ENCODE peak calls at places on chromosomes 16 and 17, in eight cellular contexts. One of them, this sample, is unnamed.
A peak's percentile ranks its signal among the peaks of the same experiment; 100 is the strongest.

GRCh38 chr17:44367626-44368025 is 4.0 kb upstream of the FAM171A2 start:
- DNase-seq in psoas muscle: no peak
- DNase-seq in tibial nerve: no peak
- DNase-seq in PC-3: no peak
- DNase-seq in endothelial cell of umbilical vein: no peak
- DNase-seq in neuronal stem cell: no peak
- DNase-seq in A673: no peak
- DNase-seq in fibroblast of lung: no peak
- DNase-seq in this sample: no peak

GRCh38 chr16:53220585-53220984 is 165.8 kb downstream of the CHD9 start:
- DNase-seq in A673: peak; percentile 54
- DNase-seq in tibial nerve: no peak
- DNase-seq in endothelial cell of umbilical vein: peak; percentile 71
- DNase-seq in psoas muscle: no peak
- DNase-seq in PC-3: no peak
- DNase-seq in neuronal stem cell: no peak
- DNase-seq in fibroblast of lung: no peak
- DNase-seq in this sample: no peak

GRCh38 chr16:57446530-57447141 is 549 bp downstream of the CIAPIN1 start:
- DNase-seq in tibial nerve: no peak
- DNase-seq in psoas muscle: peak; percentile 72
- DNase-seq in fibroblast of lung: peak; percentile 20
- DNase-seq in PC-3: peak; percentile 16
- DNase-seq in neuronal stem cell: no peak
- DNase-seq in endothelial cell of umbilical vein: peak; percentile 43
- DNase-seq in A673: peak; percentile 34
- DNase-seq in this sample: no peak

GRCh38 chr17:9973689-9974459 is 68.8 kb upstream of the RCVRN start:
- DNase-seq in tibial nerve: no peak
- DNase-seq in endothelial cell of umbilical vein: no peak
- DNase-seq in A673: no peak
- DNase-seq in PC-3: no peak
- DNase-seq in fibroblast of lung: no peak
- DNase-seq in psoas muscle: no peak
- DNase-seq in neuronal stem cell: no peak
- DNase-seq in this sample: no peak

GRCh38 chr16:63602206-63602927 is 1519.5 kb downstream of the CDH11 start:
- DNase-seq in fibroblast of lung: no peak
- DNase-seq in neuronal stem cell: no peak
- DNase-seq in psoas muscle: no peak
- DNase-seq in A673: no peak
- DNase-seq in endothelial cell of umbilical vein: no peak
- DNase-seq in PC-3: no peak
- DNase-seq in tibial nerve: no peak
- DNase-seq in this sample: no peak

GRCh38 chr16:27102701-27103575 is 36.2 kb downstream of the C16orf82 start:
- DNase-seq in neuronal stem cell: no peak
- DNase-seq in A673: no peak
- DNase-seq in psoas muscle: no peak
- DNase-seq in tibial nerve: no peak
- DNase-seq in endothelial cell of umbilical vein: no peak
- DNase-seq in PC-3: no peak
- DNase-seq in fibroblast of lung: no peak
- DNase-seq in this sample: no peak

GRCh38 chr17:49260922-49261291 is 30.3 kb upstream of the PHOSPHO1 start:
- DNase-seq in psoas muscle: no peak
- DNase-seq in A673: no peak
- DNase-seq in PC-3: peak; percentile 28
- DNase-seq in tibial nerve: no peak
- DNase-seq in neuronal stem cell: no peak
- DNase-seq in fibroblast of lung: no peak
- DNase-seq in endothelial cell of umbilical vein: no peak
- DNase-seq in this sample: no peak

GRCh38 chr17:82217530-82218204 is 5.0 kb upstream of the CCDC57 start:
- DNase-seq in fibroblast of lung: peak; percentile 86
- DNase-seq in PC-3: peak; percentile 93
- DNase-seq in neuronal stem cell: no peak
- DNase-seq in endothelial cell of umbilical vein: peak; percentile 79
- DNase-seq in A673: no peak
- DNase-seq in psoas muscle: peak; percentile 81
- DNase-seq in tibial nerve: no peak
- DNase-seq in this sample: no peak

GRCh38 chr16:11636172-11636721 is 32.0 kb upstream of the SNN start:
- DNase-seq in fibroblast of lung: no peak
- DNase-seq in A673: no peak
- DNase-seq in endothelial cell of umbilical vein: no peak
- DNase-seq in psoas muscle: no peak
- DNase-seq in tibial nerve: no peak
- DNase-seq in PC-3: peak; percentile 58
- DNase-seq in neuronal stem cell: no peak
- DNase-seq in this sample: peak; percentile 96

GRCh38 chr17:13957636-13958035 is 111.7 kb upstream of the COX10 start:
- DNase-seq in A673: no peak
- DNase-seq in psoas muscle: no peak
- DNase-seq in endothelial cell of umbilical vein: no peak
- DNase-seq in fibroblast of lung: peak; percentile 75
- DNase-seq in PC-3: peak; percentile 41
- DNase-seq in tibial nerve: no peak
- DNase-seq in neuronal stem cell: no peak
- DNase-seq in this sample: no peak

GRCh38 chr17:51585514-51586104 is 325.3 kb downstream of the UTP18 start:
- DNase-seq in psoas muscle: no peak
- DNase-seq in tibial nerve: no peak
- DNase-seq in PC-3: peak; percentile 74
- DNase-seq in A673: no peak
- DNase-seq in neuronal stem cell: peak; percentile 18
- DNase-seq in endothelial cell of umbilical vein: no peak
- DNase-seq in fibroblast of lung: no peak
- DNase-seq in this sample: peak; percentile 35

GRCh38 chr17:79841369-79842135 is 2.3 kb upstream of the CBX4 start:
- DNase-seq in psoas muscle: no peak
- DNase-seq in endothelial cell of umbilical vein: no peak
- DNase-seq in tibial nerve: no peak
- DNase-seq in PC-3: no peak
- DNase-seq in A673: no peak
- DNase-seq in neuronal stem cell: no peak
- DNase-seq in fibroblast of lung: no peak
- DNase-seq in this sample: no peak

GRCh38 chr16:68642436-68643064 is 2.6 kb upstream of the CDH3 start:
- DNase-seq in A673: peak; percentile 53
- DNase-seq in PC-3: no peak
- DNase-seq in tibial nerve: no peak
- DNase-seq in endothelial cell of umbilical vein: peak; percentile 12
- DNase-seq in neuronal stem cell: no peak
- DNase-seq in psoas muscle: no peak
- DNase-seq in fibroblast of lung: no peak
- DNase-seq in this sample: no peak

GRCh38 chr16:11219188-11219587 is 36.8 kb downstream of the SOCS1 start:
- DNase-seq in tibial nerve: no peak
- DNase-seq in PC-3: no peak
- DNase-seq in psoas muscle: no peak
- DNase-seq in neuronal stem cell: no peak
- DNase-seq in endothelial cell of umbilical vein: no peak
- DNase-seq in fibroblast of lung: peak; percentile 56
- DNase-seq in A673: no peak
- DNase-seq in this sample: no peak

GRCh38 chr16:68902376-68903345 is 59.3 kb downstream of the TANGO6 start:
- DNase-seq in fibroblast of lung: peak; percentile 66
- DNase-seq in psoas muscle: no peak
- DNase-seq in neuronal stem cell: peak; percentile 55
- DNase-seq in A673: peak; percentile 68
- DNase-seq in PC-3: peak; percentile 80
- DNase-seq in tibial nerve: no peak
- DNase-seq in endothelial cell of umbilical vein: peak; percentile 77
- DNase-seq in this sample: peak; percentile 55

GRCh38 chr16:85321856-85322271 is 209.6 kb upstream of the CIBAR2 start:
- DNase-seq in A673: no peak
- DNase-seq in PC-3: no peak
- DNase-seq in tibial nerve: peak; percentile 96
- DNase-seq in endothelial cell of umbilical vein: peak; percentile 75
- DNase-seq in psoas muscle: peak; percentile 99
- DNase-seq in fibroblast of lung: peak; percentile 99
- DNase-seq in neuronal stem cell: no peak
- DNase-seq in this sample: no peak

GRCh38 chr17:49454050-49454449 is 39.4 kb upstream of the PHB1 start:
- DNase-seq in neuronal stem cell: peak; percentile 44
- DNase-seq in psoas muscle: no peak
- DNase-seq in endothelial cell of umbilical vein: no peak
- DNase-seq in tibial nerve: peak; percentile 23
- DNase-seq in PC-3: peak; percentile 26
- DNase-seq in A673: no peak
- DNase-seq in fibroblast of lung: no peak
- DNase-seq in this sample: no peak

GRCh38 chr16:89357055-89357454 is 133.3 kb downstream of the ANKRD11 start:
- DNase-seq in fibroblast of lung: no peak
- DNase-seq in psoas muscle: peak; percentile 51
- DNase-seq in tibial nerve: no peak
- DNase-seq in endothelial cell of umbilical vein: no peak
- DNase-seq in A673: no peak
- DNase-seq in PC-3: peak; percentile 17
- DNase-seq in neuronal stem cell: no peak
- DNase-seq in this sample: no peak

GRCh38 chr17:3843935-3844516 is 2.0 kb downstream of the NCBP3 start:
- DNase-seq in fibroblast of lung: peak; percentile 23
- DNase-seq in PC-3: peak; percentile 63
- DNase-seq in A673: peak; percentile 52
- DNase-seq in tibial nerve: no peak
- DNase-seq in psoas muscle: no peak
- DNase-seq in endothelial cell of umbilical vein: peak; percentile 40
- DNase-seq in neuronal stem cell: no peak
- DNase-seq in this sample: no peak

GRCh38 chr16:19437280-19437679 is 19.6 kb downstream of the TMC5 start:
- DNase-seq in neuronal stem cell: no peak
- DNase-seq in fibroblast of lung: no peak
- DNase-seq in endothelial cell of umbilical vein: no peak
- DNase-seq in tibial nerve: no peak
- DNase-seq in A673: no peak
- DNase-seq in PC-3: no peak
- DNase-seq in psoas muscle: no peak
- DNase-seq in this sample: no peak

GRCh38 chr17:68592667-68593330 is 8.4 kb downstream of the FAM20A start:
- DNase-seq in A673: no peak
- DNase-seq in PC-3: no peak
- DNase-seq in fibroblast of lung: no peak
- DNase-seq in psoas muscle: peak; percentile 56
- DNase-seq in tibial nerve: no peak
- DNase-seq in neuronal stem cell: no peak
- DNase-seq in endothelial cell of umbilical vein: no peak
- DNase-seq in this sample: no peak
- H3K36me3 ChIP-seq in A673: no peaks in the 10 kb centered on the region
- H3K36me3 ChIP-seq in PC-3: no peaks in the 10 kb centered on the region
- H3K36me3 ChIP-seq in fibroblast of lung: no peaks in the 10 kb centered on the region
- H3K36me3 ChIP-seq in psoas muscle: no peaks in the 10 kb centered on the region
- H3K36me3 ChIP-seq in tibial nerve: peaks cover 5% of the 10 kb centered on the region
- H3K36me3 ChIP-seq in neuronal stem cell: no peaks in the 10 kb centered on the region
- H3K36me3 ChIP-seq in endothelial cell of umbilical vein: no peaks in the 10 kb centered on the region
- H3K36me3 ChIP-seq in this sample: no peaks in the 10 kb centered on the region

GRCh38 chr17:73592531-73592961 is 51.7 kb downstream of the SDK2 start:
- DNase-seq in neuronal stem cell: no peak
- DNase-seq in A673: no peak
- DNase-seq in fibroblast of lung: no peak
- DNase-seq in endothelial cell of umbilical vein: no peak
- DNase-seq in psoas muscle: no peak
- DNase-seq in tibial nerve: no peak
- DNase-seq in PC-3: no peak
- DNase-seq in this sample: no peak
- H3K27ac ChIP-seq in neuronal stem cell: no peak overlapping the region
- H3K27ac ChIP-seq in A673: no peak overlapping the region
- H3K27ac ChIP-seq in fibroblast of lung: no peak overlapping the region
- H3K27ac ChIP-seq in endothelial cell of umbilical vein: no peak overlapping the region
- H3K27ac ChIP-seq in psoas muscle: no peak overlapping the region
- H3K27ac ChIP-seq in tibial nerve: no peak overlapping the region
- H3K27ac ChIP-seq in PC-3: no peak overlapping the region
- H3K27ac ChIP-seq in this sample: no peak overlapping the region

GRCh38 chr16:12815361-12815760 is 11.7 kb upstream of the CPPED1 start:
- DNase-seq in fibroblast of lung: no peak
- DNase-seq in PC-3: no peak
- DNase-seq in A673: no peak
- DNase-seq in tibial nerve: no peak
- DNase-seq in endothelial cell of umbilical vein: no peak
- DNase-seq in psoas muscle: no peak
- DNase-seq in neuronal stem cell: no peak
- DNase-seq in this sample: no peak
- H3K36me3 ChIP-seq in fibroblast of lung: no peaks in the 10 kb centered on the region
- H3K36me3 ChIP-seq in PC-3: no peaks in the 10 kb centered on the region
- H3K36me3 ChIP-seq in A673: no peaks in the 10 kb centered on the region
- H3K36me3 ChIP-seq in tibial nerve: no peaks in the 10 kb centered on the region
- H3K36me3 ChIP-seq in endothelial cell of umbilical vein: no peaks in the 10 kb centered on the region
- H3K36me3 ChIP-seq in psoas muscle: no peaks in the 10 kb centered on the region
- H3K36me3 ChIP-seq in neuronal stem cell: no peaks in the 10 kb centered on the region
- H3K36me3 ChIP-seq in this sample: no peaks in the 10 kb centered on the region

GRCh38 chr17:78438694-78439325 is 60.4 kb downstream of the PGS1 start:
- DNase-seq in fibroblast of lung: no peak
- DNase-seq in neuronal stem cell: no peak
- DNase-seq in endothelial cell of umbilical vein: no peak
- DNase-seq in PC-3: no peak
- DNase-seq in psoas muscle: no peak
- DNase-seq in tibial nerve: no peak
- DNase-seq in A673: no peak
- DNase-seq in this sample: no peak

GRCh38 chr17:78444392-78444791 is 65.9 kb downstream of the PGS1 start:
- DNase-seq in fibroblast of lung: no peak
- DNase-seq in neuronal stem cell: no peak
- DNase-seq in endothelial cell of umbilical vein: no peak
- DNase-seq in A673: no peak
- DNase-seq in PC-3: no peak
- DNase-seq in tibial nerve: no peak
- DNase-seq in psoas muscle: no peak
- DNase-seq in this sample: no peak

GRCh38 chr17:78441271-78441986 is 63.0 kb downstream of the PGS1 start:
- DNase-seq in tibial nerve: no peak
- DNase-seq in endothelial cell of umbilical vein: no peak
- DNase-seq in PC-3: peak; percentile 38
- DNase-seq in neuronal stem cell: no peak
- DNase-seq in A673: no peak
- DNase-seq in fibroblast of lung: no peak
- DNase-seq in psoas muscle: no peak
- DNase-seq in this sample: no peak

GRCh38 chr17:78446833-78447232 is 68.4 kb downstream of the PGS1 start:
- DNase-seq in tibial nerve: no peak
- DNase-seq in endothelial cell of umbilical vein: no peak
- DNase-seq in psoas muscle: no peak
- DNase-seq in neuronal stem cell: no peak
- DNase-seq in A673: no peak
- DNase-seq in fibroblast of lung: no peak
- DNase-seq in PC-3: no peak
- DNase-seq in this sample: no peak

DNA sequence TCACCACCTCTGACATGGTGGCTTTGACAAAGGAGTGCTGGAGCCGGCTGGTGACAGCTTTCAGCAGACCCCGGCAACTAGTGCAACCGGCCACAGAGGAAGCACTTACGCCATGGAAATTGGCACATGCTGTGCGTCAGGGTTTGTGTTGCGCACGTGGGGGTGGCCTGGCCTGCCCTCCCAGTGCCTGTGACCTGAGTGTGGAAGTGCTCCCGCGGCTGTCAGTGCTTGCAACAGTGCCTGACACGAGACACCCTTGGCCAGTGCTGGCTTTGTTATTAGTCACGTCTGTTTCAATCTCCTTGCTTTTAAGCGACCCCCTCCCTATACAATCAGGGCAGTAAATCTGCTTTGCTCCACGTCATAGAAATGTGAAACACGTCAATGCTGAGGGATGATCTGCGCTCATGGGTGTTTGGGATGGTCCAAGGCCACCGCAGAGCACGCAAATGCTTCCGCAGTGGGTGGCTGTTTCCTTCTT is 64.2 kb downstream of the PGS1 start:
- DNase-seq in PC-3: no peak
- DNase-seq in neuronal stem cell: no peak
- DNase-seq in A673: no peak
- DNase-seq in endothelial cell of umbilical vein: no peak
- DNase-seq in tibial nerve: peak; percentile 44
- DNase-seq in fibroblast of lung: peak; percentile 91
- DNase-seq in psoas muscle: peak; percentile 92
- DNase-seq in this sample: no peak
- H3K27ac ChIP-seq in PC-3: no peak overlapping the region
- H3K27ac ChIP-seq in neuronal stem cell: no peak overlapping the region
- H3K27ac ChIP-seq in A673: no peak overlapping the region
- H3K27ac ChIP-seq in endothelial cell of umbilical vein: no peak overlapping the region
- H3K27ac ChIP-seq in tibial nerve: no peak overlapping the region
- H3K27ac ChIP-seq in fibroblast of lung: no peak overlapping the region
- H3K27ac ChIP-seq in psoas muscle: peak overlapping the region; percentile 55
- H3K27ac ChIP-seq in this sample: no peak overlapping the region